ENCODE peak calls at places on chromosomes 4 and X, in nine cellular contexts. B is GM03348; F is D341Med; Q is right cardiac atrium; D is occipital lobe; I is T-helper 1 cell; M is HCEC 1CT; V is RPMI8226; G is activated naive CD8-positive, alpha-beta T cell treated with anti-CD3 and anti-CD28 coated beads, Interleukin-2, amount 10 ng/mL, durations not matched to agents 7 days and 5 days. A is an unnamed sample.

GRCh38 chrX:94961730-94962129 is 1287.7 kb downstream of the FAM133A start:
- DNase-seq in B (no peak), M (no peak), F (no peak), I (no peak), D (no peak), V (no peak), G (no peak), Q (no peak), A (no peak)

GRCh38 chrX:42127563-42127962 is 204.2 kb upstream of the CASK start:
- DNase-seq in G (no peak), M (no peak), V (no peak), B (no peak), F (no peak), I (no peak), D (no peak), Q (no peak), A (no peak)

GRCh38 chrX:139738581-139738980 is 30.6 kb upstream of the MCF2 start:
- DNase-seq in F (no peak), G (no peak), V (no peak), I (no peak), Q (no peak), M (peak), D (no peak), B (no peak), A (no peak)

GRCh38 chrX:29535212-29536162 is 679.9 kb upstream of the MAGEB2 start:
- DNase-seq in D (no peak), I (no peak), F (no peak), M (peak), G (no peak), V (no peak), B (no peak), Q (no peak), A (no peak)

GRCh38 chr4:145956288-145956890 is 17.8 kb upstream of the ZNF827 start:
- DNase-seq in I (no peak), G (no peak), D (no peak), B (peak), M (no peak), Q (no peak), V (peak), F (peak), A (peak)

GRCh38 chr4:119040711-119041185 is 94.9 kb upstream of the MYOZ2 start:
- DNase-seq in M (peak), V (no peak), F (no peak), D (no peak), Q (no peak), B (peak), G (no peak), I (no peak), A (no peak)

GRCh38 chrX:118974908-118975671 is 672 bp downstream of the LONRF3 start:
- DNase-seq in Q (peak), M (no peak), I (peak), B (peak), F (peak), V (peak), D (no peak), G (peak), A (peak)

GRCh38 chr4:3192827-3193226 is 56.1 kb upstream of the MSANTD1 start:
- DNase-seq in Q (no peak), V (no peak), B (no peak), D (no peak), F (no peak), G (no peak), I (no peak), M (no peak), A (no peak)

GRCh38 chr4:88734403-88734949 is 36.8 kb upstream of the NAP1L5 start:
- DNase-seq in D (no peak), Q (no peak), F (no peak), V (no peak), G (no peak), B (no peak), I (no peak), M (no peak), A (no peak)

GRCh38 chr4:173793937-173794510 is 264.0 kb upstream of the HAND2 start:
- DNase-seq in D (no peak), Q (no peak), B (no peak), I (no peak), M (peak), G (no peak), F (no peak), V (no peak), A (no peak)

GRCh38 chr4:188171551-188171950 is 32.3 kb downstream of the TRIML1 start:
- DNase-seq in Q (no peak), V (no peak), M (no peak), B (peak), F (no peak), D (no peak), I (no peak), G (no peak), A (no peak)

A was measured in GM20000.